ENCODE peak calls at places on chromosomes 12 and 14, in ten cellular contexts. One of them, this sample, is unnamed.

GRCh38 chr12:111741235-111741812 is 25.4 kb upstream of the ALDH2 start:
- DNase-seq in nucleus accumbens: no peak
- DNase-seq in head of caudate nucleus: no peak
- DNase-seq in non-pigmented ciliary epithelial cell: no peak
- DNase-seq in WTC11: no peak
- DNase-seq in stimulated activated CD8-positive, alpha-beta memory T cell treated with anti-CD3 and anti-CD28 coated beads, Interleukin-7, amount 100 ng/mL, for 1 hour: no peak
- DNase-seq in right cardiac atrium: peak
- DNase-seq in NCI-H1105 treated with DMSO at 0.1 percent for 48 hours: peak
- DNase-seq in SK-N-DZ: peak
- DNase-seq in left ventricle myocardium superior: no peak
- DNase-seq in this sample: no peak

GRCh38 chr12:93785262-93786010 is 108.3 kb downstream of the CRADD start:
- DNase-seq in left ventricle myocardium superior: no peak
- DNase-seq in nucleus accumbens: no peak
- DNase-seq in NCI-H1105 treated with DMSO at 0.1 percent for 48 hours: no peak
- DNase-seq in SK-N-DZ: peak
- DNase-seq in head of caudate nucleus: no peak
- DNase-seq in non-pigmented ciliary epithelial cell: peak
- DNase-seq in right cardiac atrium: peak
- DNase-seq in stimulated activated CD8-positive, alpha-beta memory T cell treated with anti-CD3 and anti-CD28 coated beads, Interleukin-7, amount 100 ng/mL, for 1 hour: peak
- DNase-seq in WTC11: no peak
- DNase-seq in this sample: no peak

GRCh38 chr12:80264386-80264785 is 165.0 kb downstream of the OTOGL start:
- DNase-seq in nucleus accumbens: no peak
- DNase-seq in NCI-H1105 treated with DMSO at 0.1 percent for 48 hours: no peak
- DNase-seq in left ventricle myocardium superior: no peak
- DNase-seq in right cardiac atrium: no peak
- DNase-seq in head of caudate nucleus: no peak
- DNase-seq in stimulated activated CD8-positive, alpha-beta memory T cell treated with anti-CD3 and anti-CD28 coated beads, Interleukin-7, amount 100 ng/mL, for 1 hour: no peak
- DNase-seq in SK-N-DZ: no peak
- DNase-seq in WTC11: no peak
- DNase-seq in non-pigmented ciliary epithelial cell: no peak
- DNase-seq in this sample: no peak

GRCh38 chr12:15563683-15564082 is 225.5 kb downstream of the EPS8 start:
- DNase-seq in head of caudate nucleus: peak
- DNase-seq in nucleus accumbens: no peak
- DNase-seq in WTC11: no peak
- DNase-seq in non-pigmented ciliary epithelial cell: no peak
- DNase-seq in NCI-H1105 treated with DMSO at 0.1 percent for 48 hours: no peak
- DNase-seq in SK-N-DZ: no peak
- DNase-seq in right cardiac atrium: no peak
- DNase-seq in stimulated activated CD8-positive, alpha-beta memory T cell treated with anti-CD3 and anti-CD28 coated beads, Interleukin-7, amount 100 ng/mL, for 1 hour: no peak
- DNase-seq in left ventricle myocardium superior: no peak
- DNase-seq in this sample: no peak

GRCh38 chr12:49583361-49584094 is 15.6 kb upstream of the MCRS1 start:
- DNase-seq in nucleus accumbens: peak
- DNase-seq in stimulated activated CD8-positive, alpha-beta memory T cell treated with anti-CD3 and anti-CD28 coated beads, Interleukin-7, amount 100 ng/mL, for 1 hour: no peak
- DNase-seq in non-pigmented ciliary epithelial cell: no peak
- DNase-seq in SK-N-DZ: peak
- DNase-seq in WTC11: no peak
- DNase-seq in right cardiac atrium: no peak
- DNase-seq in NCI-H1105 treated with DMSO at 0.1 percent for 48 hours: no peak
- DNase-seq in head of caudate nucleus: peak
- DNase-seq in left ventricle myocardium superior: no peak
- DNase-seq in this sample: peak

GRCh38 chr12:89593233-89593632 is 67.4 kb upstream of the POC1B start:
- DNase-seq in WTC11: no peak
- DNase-seq in left ventricle myocardium superior: no peak
- DNase-seq in non-pigmented ciliary epithelial cell: no peak
- DNase-seq in head of caudate nucleus: no peak
- DNase-seq in right cardiac atrium: no peak
- DNase-seq in stimulated activated CD8-positive, alpha-beta memory T cell treated with anti-CD3 and anti-CD28 coated beads, Interleukin-7, amount 100 ng/mL, for 1 hour: no peak
- DNase-seq in NCI-H1105 treated with DMSO at 0.1 percent for 48 hours: no peak
- DNase-seq in SK-N-DZ: no peak
- DNase-seq in nucleus accumbens: no peak
- DNase-seq in this sample: no peak

GRCh38 chr12:90085491-90086274 is 377.0 kb upstream of the ATP2B1 start:
- DNase-seq in left ventricle myocardium superior: no peak
- DNase-seq in right cardiac atrium: no peak
- DNase-seq in nucleus accumbens: no peak
- DNase-seq in WTC11: no peak
- DNase-seq in head of caudate nucleus: no peak
- DNase-seq in stimulated activated CD8-positive, alpha-beta memory T cell treated with anti-CD3 and anti-CD28 coated beads, Interleukin-7, amount 100 ng/mL, for 1 hour: no peak
- DNase-seq in NCI-H1105 treated with DMSO at 0.1 percent for 48 hours: no peak
- DNase-seq in SK-N-DZ: peak
- DNase-seq in non-pigmented ciliary epithelial cell: no peak
- DNase-seq in this sample: no peak

GRCh38 chr14:69318241-69318640 is 58.3 kb downstream of the GALNT16 start:
- DNase-seq in SK-N-DZ: no peak
- DNase-seq in stimulated activated CD8-positive, alpha-beta memory T cell treated with anti-CD3 and anti-CD28 coated beads, Interleukin-7, amount 100 ng/mL, for 1 hour: no peak
- DNase-seq in NCI-H1105 treated with DMSO at 0.1 percent for 48 hours: no peak
- DNase-seq in head of caudate nucleus: no peak
- DNase-seq in nucleus accumbens: no peak
- DNase-seq in right cardiac atrium: no peak
- DNase-seq in non-pigmented ciliary epithelial cell: no peak
- DNase-seq in left ventricle myocardium superior: no peak
- DNase-seq in WTC11: peak
- DNase-seq in this sample: no peak

GRCh38 chr12:57138526-57139272 is 8.7 kb downstream of the LRP1-AS start:
- DNase-seq in SK-N-DZ: no peak
- DNase-seq in WTC11: no peak
- DNase-seq in NCI-H1105 treated with DMSO at 0.1 percent for 48 hours: no peak
- DNase-seq in non-pigmented ciliary epithelial cell: no peak
- DNase-seq in stimulated activated CD8-positive, alpha-beta memory T cell treated with anti-CD3 and anti-CD28 coated beads, Interleukin-7, amount 100 ng/mL, for 1 hour: no peak
- DNase-seq in head of caudate nucleus: peak
- DNase-seq in right cardiac atrium: peak
- DNase-seq in nucleus accumbens: no peak
- DNase-seq in left ventricle myocardium superior: peak
- DNase-seq in this sample: no peak

GRCh38 chr14:65993103-65993502 is 493.1 kb upstream of the CCDC196 start:
- DNase-seq in WTC11: no peak
- DNase-seq in NCI-H1105 treated with DMSO at 0.1 percent for 48 hours: no peak
- DNase-seq in SK-N-DZ: no peak
- DNase-seq in left ventricle myocardium superior: no peak
- DNase-seq in non-pigmented ciliary epithelial cell: no peak
- DNase-seq in right cardiac atrium: no peak
- DNase-seq in head of caudate nucleus: no peak
- DNase-seq in stimulated activated CD8-positive, alpha-beta memory T cell treated with anti-CD3 and anti-CD28 coated beads, Interleukin-7, amount 100 ng/mL, for 1 hour: no peak
- DNase-seq in nucleus accumbens: no peak
- DNase-seq in this sample: no peak

GRCh38 chr12:5567021-5567744 is 135.3 kb downstream of the NTF3 start:
- DNase-seq in stimulated activated CD8-positive, alpha-beta memory T cell treated with anti-CD3 and anti-CD28 coated beads, Interleukin-7, amount 100 ng/mL, for 1 hour: no peak
- DNase-seq in nucleus accumbens: no peak
- DNase-seq in left ventricle myocardium superior: peak
- DNase-seq in WTC11: no peak
- DNase-seq in SK-N-DZ: no peak
- DNase-seq in head of caudate nucleus: no peak
- DNase-seq in non-pigmented ciliary epithelial cell: no peak
- DNase-seq in right cardiac atrium: peak
- DNase-seq in NCI-H1105 treated with DMSO at 0.1 percent for 48 hours: peak
- DNase-seq in this sample: no peak

GRCh38 chr14:30443368-30444007 is 115.5 kb upstream of the G2E3 start:
- DNase-seq in SK-N-DZ: peak
- DNase-seq in non-pigmented ciliary epithelial cell: peak
- DNase-seq in head of caudate nucleus: no peak
- DNase-seq in stimulated activated CD8-positive, alpha-beta memory T cell treated with anti-CD3 and anti-CD28 coated beads, Interleukin-7, amount 100 ng/mL, for 1 hour: no peak
- DNase-seq in right cardiac atrium: no peak
- DNase-seq in NCI-H1105 treated with DMSO at 0.1 percent for 48 hours: peak
- DNase-seq in nucleus accumbens: no peak
- DNase-seq in left ventricle myocardium superior: no peak
- DNase-seq in WTC11: no peak
- DNase-seq in this sample: peak

GRCh38 chr12:125249932-125250331 is 184.7 kb downstream of the AACS start:
- DNase-seq in SK-N-DZ: no peak
- DNase-seq in nucleus accumbens: no peak
- DNase-seq in WTC11: no peak
- DNase-seq in head of caudate nucleus: peak
- DNase-seq in left ventricle myocardium superior: no peak
- DNase-seq in right cardiac atrium: no peak
- DNase-seq in non-pigmented ciliary epithelial cell: no peak
- DNase-seq in NCI-H1105 treated with DMSO at 0.1 percent for 48 hours: no peak
- DNase-seq in stimulated activated CD8-positive, alpha-beta memory T cell treated with anti-CD3 and anti-CD28 coated beads, Interleukin-7, amount 100 ng/mL, for 1 hour: no peak
- DNase-seq in this sample: no peak

GRCh38 chr14:22822619-22823551 is 6.8 kb upstream of the MRPL52 start:
- DNase-seq in WTC11: peak
- DNase-seq in nucleus accumbens: peak
- DNase-seq in SK-N-DZ: no peak
- DNase-seq in non-pigmented ciliary epithelial cell: peak
- DNase-seq in right cardiac atrium: peak
- DNase-seq in head of caudate nucleus: peak
- DNase-seq in stimulated activated CD8-positive, alpha-beta memory T cell treated with anti-CD3 and anti-CD28 coated beads, Interleukin-7, amount 100 ng/mL, for 1 hour: peak
- DNase-seq in left ventricle myocardium superior: peak
- DNase-seq in NCI-H1105 treated with DMSO at 0.1 percent for 48 hours: no peak
- DNase-seq in this sample: peak

GRCh38 chr12:102427542-102427923 is 52.8 kb downstream of the IGF1 start:
- DNase-seq in left ventricle myocardium superior: peak
- DNase-seq in right cardiac atrium: peak
- DNase-seq in SK-N-DZ: no peak
- DNase-seq in head of caudate nucleus: no peak
- DNase-seq in NCI-H1105 treated with DMSO at 0.1 percent for 48 hours: no peak
- DNase-seq in nucleus accumbens: no peak
- DNase-seq in non-pigmented ciliary epithelial cell: no peak
- DNase-seq in stimulated activated CD8-positive, alpha-beta memory T cell treated with anti-CD3 and anti-CD28 coated beads, Interleukin-7, amount 100 ng/mL, for 1 hour: no peak
- DNase-seq in WTC11: no peak
- DNase-seq in this sample: no peak